ENCODE peak calls at places on chromosomes 4 and X, in four cellular contexts. One of them, this sample, is unnamed.

GRCh38 chrX:129777218-129777768 is 2.5 kb upstream of the SASH3 start:
- DNase-seq in WTC11: no peak
- DNase-seq in BJ: no peak
- DNase-seq in upper lobe of right lung: peak
- DNase-seq in this sample: peak

GRCh38 chr4:182351485-182351884 is 108.3 kb downstream of the TENM3 start:
- DNase-seq in WTC11: no peak
- DNase-seq in BJ: no peak
- DNase-seq in upper lobe of right lung: no peak
- DNase-seq in this sample: no peak

GRCh38 chrX:72714471-72714916 is 388 bp upstream of the PHKA1 start:
- DNase-seq in WTC11: peak
- DNase-seq in BJ: no peak
- DNase-seq in upper lobe of right lung: peak
- DNase-seq in this sample: peak

GRCh38 chr4:188976644-188977115 is 837.4 kb downstream of the TRIML1 start:
- DNase-seq in WTC11: peak
- DNase-seq in BJ: no peak
- DNase-seq in upper lobe of right lung: no peak
- DNase-seq in this sample: no peak

GRCh38 chr4:80094191-80094590 is 21.2 kb upstream of the ANTXR2 start:
- DNase-seq in WTC11: no peak
- DNase-seq in BJ: no peak
- DNase-seq in upper lobe of right lung: no peak
- DNase-seq in this sample: no peak

GRCh38 chrX:66633541-66633940 is 5.3 kb downstream of the EDA2R start:
- DNase-seq in WTC11: no peak
- DNase-seq in BJ: peak
- DNase-seq in upper lobe of right lung: no peak
- DNase-seq in this sample: no peak

GRCh38 chr4:83340692-83341343 is 6.2 kb upstream of the HPSE start:
- DNase-seq in WTC11: no peak
- DNase-seq in BJ: no peak
- DNase-seq in upper lobe of right lung: no peak
- DNase-seq in this sample: no peak

GRCh38 chr4:59537231-59537886 is 1662.8 kb upstream of the ADGRL3 start:
- DNase-seq in WTC11: no peak
- DNase-seq in BJ: no peak
- DNase-seq in upper lobe of right lung: no peak
- DNase-seq in this sample: no peak

GRCh38 chr4:20428410-20429160 is 176.9 kb downstream of the SLIT2 start:
- DNase-seq in WTC11: no peak
- DNase-seq in BJ: no peak
- DNase-seq in upper lobe of right lung: no peak
- DNase-seq in this sample: no peak

GRCh38 chr4:93657527-93657926 is 171.0 kb upstream of the ATOH1 start:
- DNase-seq in WTC11: no peak
- DNase-seq in BJ: no peak
- DNase-seq in upper lobe of right lung: no peak
- DNase-seq in this sample: no peak

GRCh38 chr4:121408-122084 is 2.8 kb upstream of the ZNF718 start:
- DNase-seq in WTC11: no peak
- DNase-seq in BJ: no peak
- DNase-seq in upper lobe of right lung: no peak
- DNase-seq in this sample: no peak

GRCh38 chrX:82134378-82134777 is 932.5 kb downstream of the SH3BGRL start:
- DNase-seq in WTC11: no peak
- DNase-seq in BJ: no peak
- DNase-seq in upper lobe of right lung: no peak
- DNase-seq in this sample: no peak

GRCh38 chrX:120697053-120697452 is 67.2 kb upstream of the C1GALT1C1 start:
- DNase-seq in WTC11: no peak
- DNase-seq in BJ: no peak
- DNase-seq in upper lobe of right lung: no peak
- DNase-seq in this sample: no peak

GRCh38 chr4:24937176-24937575 is 24.3 kb upstream of the CCDC149 start:
- DNase-seq in WTC11: no peak
- DNase-seq in BJ: no peak
- DNase-seq in upper lobe of right lung: no peak
- DNase-seq in this sample: no peak

GRCh38 chr4:96649536-96649935 is 809.6 kb downstream of the PDHA2 start:
- DNase-seq in WTC11: no peak
- DNase-seq in BJ: no peak
- DNase-seq in upper lobe of right lung: no peak
- DNase-seq in this sample: no peak

GRCh38 chr4:74428278-74428677 is 16.7 kb upstream of the AREG start:
- DNase-seq in WTC11: no peak
- DNase-seq in BJ: no peak
- DNase-seq in upper lobe of right lung: no peak
- DNase-seq in this sample: no peak

GRCh38 chrX:139204903-139205667 is 325.5 kb upstream of the F9 start:
- DNase-seq in WTC11: peak
- DNase-seq in BJ: no peak
- DNase-seq in upper lobe of right lung: peak
- DNase-seq in this sample: peak

GRCh38 chrX:50618788-50619558 is 148.3 kb upstream of the DGKK start:
- DNase-seq in WTC11: no peak
- DNase-seq in BJ: no peak
- DNase-seq in upper lobe of right lung: no peak
- DNase-seq in this sample: no peak

GRCh38 chrX:33379839-33380238 is 168.5 kb upstream of the DMD start:
- DNase-seq in WTC11: no peak
- DNase-seq in BJ: no peak
- DNase-seq in upper lobe of right lung: no peak
- DNase-seq in this sample: no peak

GRCh38 chr4:183321079-183321478 is 1.0 kb upstream of the CLDN22 start:
- DNase-seq in WTC11: no peak
- DNase-seq in BJ: no peak
- DNase-seq in upper lobe of right lung: no peak
- DNase-seq in this sample: no peak

GRCh38 chr4:153560918-153561317 is 94.8 kb downstream of the TMEM131L start:
- DNase-seq in WTC11: no peak
- DNase-seq in BJ: no peak
- DNase-seq in upper lobe of right lung: no peak
- DNase-seq in this sample: no peak

GRCh38 chr4:141410839-141411238 is 190.1 kb downstream of the ZNF330 start:
- DNase-seq in WTC11: no peak
- DNase-seq in BJ: peak
- DNase-seq in upper lobe of right lung: no peak
- DNase-seq in this sample: no peak

GRCh38 chr4:188781655-188782054 is 642.4 kb downstream of the TRIML1 start:
- DNase-seq in WTC11: peak
- DNase-seq in BJ: no peak
- DNase-seq in upper lobe of right lung: no peak
- DNase-seq in this sample: no peak

GRCh38 chr4:182560358-182560757 is 317.2 kb downstream of the TENM3 start:
- DNase-seq in WTC11: peak
- DNase-seq in BJ: no peak
- DNase-seq in upper lobe of right lung: no peak
- DNase-seq in this sample: no peak

GRCh38 chr4:6943012-6943869 is 33.6 kb downstream of the TBC1D14 start:
- DNase-seq in WTC11: no peak
- DNase-seq in BJ: no peak
- DNase-seq in upper lobe of right lung: no peak
- DNase-seq in this sample: peak

GRCh38 chr4:791201-791865 is 34.6 kb downstream of the CPLX1 start:
- DNase-seq in WTC11: no peak
- DNase-seq in BJ: no peak
- DNase-seq in upper lobe of right lung: no peak
- DNase-seq in this sample: no peak

GRCh38 chr4:68175562-68176155 is 46.0 kb upstream of the TMPRSS11F start:
- DNase-seq in WTC11: no peak
- DNase-seq in BJ: peak
- DNase-seq in upper lobe of right lung: no peak
- DNase-seq in this sample: no peak

GRCh38 chrX:148555101-148555500 is 54.7 kb downstream of the AFF2 start:
- DNase-seq in WTC11: no peak
- DNase-seq in BJ: no peak
- DNase-seq in upper lobe of right lung: no peak
- DNase-seq in this sample: no peak

GRCh38 chrX:13990126-13990525 is 39.6 kb downstream of the GEMIN8 start:
- DNase-seq in WTC11: no peak
- DNase-seq in BJ: no peak
- DNase-seq in upper lobe of right lung: no peak
- DNase-seq in this sample: no peak

GRCh38 chr4:152935661-152936445 is at the start of gene FHDC1:
- DNase-seq in WTC11: peak
- DNase-seq in BJ: no peak
- DNase-seq in upper lobe of right lung: peak
- DNase-seq in this sample: peak

GRCh38 chrX:38754102-38754790 is 47.0 kb upstream of the MID1IP1 start:
- DNase-seq in WTC11: peak
- DNase-seq in BJ: peak
- DNase-seq in upper lobe of right lung: no peak
- DNase-seq in this sample: no peak

GRCh38 chrX:40340116-40340515 is 240.7 kb upstream of the ATP6AP2 start:
- DNase-seq in WTC11: no peak
- DNase-seq in BJ: no peak
- DNase-seq in upper lobe of right lung: no peak
- DNase-seq in this sample: no peak

GRCh38 chr4:78323439-78323838 is 228.1 kb upstream of the ANXA3 start:
- DNase-seq in WTC11: peak
- DNase-seq in BJ: no peak
- DNase-seq in upper lobe of right lung: no peak
- DNase-seq in this sample: no peak

GRCh38 chrX:103017542-103017941 is 46.4 kb downstream of the BEX1 start:
- DNase-seq in WTC11: no peak
- DNase-seq in BJ: no peak
- DNase-seq in upper lobe of right lung: no peak
- DNase-seq in this sample: no peak
- TF ChIP-seq CTCF in WTC11: no peak
- TF ChIP-seq CTCF in BJ: peak
- TF ChIP-seq CTCF in upper lobe of right lung: no peak
- TF ChIP-seq CTCF in this sample: no peak

GRCh38 chr4:146545102-146545501 is 23.4 kb upstream of the SLC10A7 start:
- DNase-seq in WTC11: peak
- DNase-seq in BJ: no peak
- DNase-seq in upper lobe of right lung: no peak
- DNase-seq in this sample: no peak
- TF ChIP-seq CTCF in WTC11: peak
- TF ChIP-seq CTCF in BJ: peak
- TF ChIP-seq CTCF in upper lobe of right lung: peak
- TF ChIP-seq CTCF in this sample: no peak

DNA sequence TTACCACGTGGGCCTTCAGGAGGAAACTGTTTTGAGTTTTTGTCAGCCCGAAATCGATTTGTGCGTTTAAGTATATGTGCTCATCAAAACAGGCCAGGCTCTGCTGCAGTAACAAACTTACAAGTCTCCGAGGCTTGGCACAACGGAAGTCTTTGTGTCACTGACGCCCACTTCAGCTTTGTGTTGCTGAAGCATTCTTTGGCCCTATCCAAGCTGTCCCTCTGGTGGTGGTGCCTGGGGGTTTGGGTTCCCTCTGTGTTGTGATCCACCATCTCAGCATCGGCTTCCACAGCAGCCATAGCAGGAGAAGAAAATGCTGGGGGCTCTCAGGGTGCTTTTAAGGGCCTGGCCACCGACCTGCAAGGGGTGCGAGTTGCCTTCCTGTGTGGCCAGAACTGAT is 176.4 kb downstream of the PTTG2 start:
- DNase-seq in WTC11: no peak
- DNase-seq in BJ: no peak
- DNase-seq in upper lobe of right lung: no peak
- DNase-seq in this sample: no peak
- TF ChIP-seq CTCF in WTC11: no peak
- TF ChIP-seq CTCF in BJ: no peak
- TF ChIP-seq CTCF in upper lobe of right lung: no peak
- TF ChIP-seq CTCF in this sample: no peak

DNA sequence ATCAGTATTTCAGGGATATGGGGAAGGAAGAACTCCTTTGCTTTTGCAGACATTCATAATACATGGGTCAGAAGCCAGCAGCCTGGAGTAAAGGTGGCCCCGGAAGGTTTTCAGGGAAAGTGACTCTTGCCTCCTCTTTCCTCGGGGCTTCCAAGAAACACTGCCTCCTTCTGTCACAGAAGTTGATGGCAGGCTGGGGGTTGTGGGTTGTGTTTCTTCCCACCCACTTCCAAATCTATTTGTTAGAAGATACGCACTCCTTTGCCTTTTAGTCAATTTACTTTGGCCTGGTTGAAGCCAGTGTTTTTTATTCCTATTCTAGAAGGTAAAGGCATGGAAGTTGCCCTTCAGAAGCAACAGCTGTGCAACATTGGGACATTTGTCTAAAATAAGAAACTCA is 19.7 kb downstream of the KIT start:
- DNase-seq in WTC11: peak
- DNase-seq in BJ: no peak
- DNase-seq in upper lobe of right lung: no peak
- DNase-seq in this sample: no peak
- TF ChIP-seq CTCF in WTC11: no peak
- TF ChIP-seq CTCF in BJ: no peak
- TF ChIP-seq CTCF in upper lobe of right lung: no peak
- TF ChIP-seq CTCF in this sample: no peak

GRCh38 chrX:110042521-110042920 is 39.6 kb downstream of the TMEM164 start:
- DNase-seq in WTC11: no peak
- DNase-seq in BJ: no peak
- DNase-seq in upper lobe of right lung: no peak
- DNase-seq in this sample: no peak
- TF ChIP-seq CTCF in WTC11: no peak
- TF ChIP-seq CTCF in BJ: no peak
- TF ChIP-seq CTCF in upper lobe of right lung: no peak
- TF ChIP-seq CTCF in this sample: no peak

DNA sequence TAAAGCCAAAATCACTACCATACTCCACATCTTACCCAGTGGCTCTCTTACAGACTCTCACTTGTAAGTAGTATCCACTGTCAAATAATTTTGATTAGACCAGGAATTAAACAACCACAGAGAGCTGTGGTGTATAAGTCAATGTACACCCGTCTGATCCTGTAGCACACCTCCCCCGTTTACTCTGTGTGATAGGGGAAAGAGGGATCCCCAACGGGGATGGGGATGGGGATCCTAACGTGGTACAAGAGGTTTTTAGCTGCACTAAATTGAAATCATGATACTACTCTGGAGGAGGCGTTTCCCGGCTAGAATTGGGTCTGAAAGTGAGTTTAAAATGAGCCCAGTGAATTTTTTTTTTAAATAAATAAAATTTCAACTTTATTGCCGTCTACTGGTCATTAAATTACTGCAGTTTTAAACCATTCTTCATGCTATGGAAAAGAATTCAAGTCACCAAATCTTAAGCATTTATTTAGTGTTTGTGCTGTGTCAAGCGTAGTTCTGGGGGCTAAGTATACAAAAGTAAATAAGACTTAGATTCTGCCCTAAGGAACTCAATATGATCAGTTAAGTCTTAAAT is 76.6 kb downstream of the INTS12 start:
- DNase-seq in WTC11: no peak
- DNase-seq in BJ: no peak
- DNase-seq in upper lobe of right lung: no peak
- DNase-seq in this sample: no peak
- TF ChIP-seq CTCF in WTC11: no peak
- TF ChIP-seq CTCF in BJ: no peak
- TF ChIP-seq CTCF in upper lobe of right lung: no peak
- TF ChIP-seq CTCF in this sample: no peak

This sample was measured in spleen.